ENCODE peak calls at places on chromosomes 11 and 22, in ten cellular contexts. S is germinal center, W is activated T-cell treated with anti-CD3 and anti-CD28 coated beads for 24 hours, P is HS-27A, O is NCI-H345, U is AG04450, A is astrocyte of the spinal cord, T is ELR, N is stomach, Z is lower leg skin. Q is an unnamed sample.

GRCh38 chr22:26004477-26004876 is 164.8 kb upstream of the SEZ6L start:
- DNase-seq in O (no peak), Z (no peak), S (no peak), A (no peak), W (no peak), P (no peak), T (no peak), N (no peak), U (no peak), Q (no peak)

GRCh38 chr11:2569321-2569721 is 124.5 kb downstream of the KCNQ1 start:
- DNase-seq in S (no peak), A (no peak), N (no peak), Z (no peak), T (no peak), W (no peak), U (no peak), P (no peak), O (no peak), Q (no peak)

GRCh38 chr11:64044730-64045386 is 9.1 kb downstream of the FLRT1 start:
- DNase-seq in T (no peak), P (no peak), A (no peak), Z (no peak), S (no peak), O (peak), W (no peak), U (no peak), N (no peak), Q (no peak)

GRCh38 chr22:41596776-41597634 is 7.4 kb upstream of the PMM1 start:
- DNase-seq in A (peak), S (peak), T (peak), P (no peak), Z (peak), W (no peak), O (peak), U (no peak), N (peak), Q (peak)

GRCh38 chr11:94525933-94526332 is 13.7 kb downstream of the C11orf97 start:
- DNase-seq in O (no peak), T (peak), U (no peak), W (no peak), A (peak), P (no peak), N (peak), Z (peak), S (no peak), Q (peak)

GRCh38 chr22:47627561-47628253 is 865.3 kb downstream of the TBC1D22A start:
- DNase-seq in N (no peak), U (no peak), O (no peak), W (no peak), T (no peak), S (no peak), Z (peak), A (no peak), P (no peak), Q (no peak)

GRCh38 chr11:28566643-28567042 is 458.5 kb downstream of the METTL15 start:
- DNase-seq in U (peak), Z (peak), N (peak), W (no peak), S (no peak), T (peak), P (peak), O (no peak), A (peak), Q (no peak)

GRCh38 chr11:107859459-107860239 is 1.1 kb upstream of the SLC35F2 start:
- DNase-seq in A (no peak), Z (peak), T (peak), N (peak), U (no peak), P (no peak), S (peak), O (peak), W (peak), Q (no peak)

GRCh38 chr22:35467788-35468187 is 67.8 kb downstream of the MCM5 start:
- DNase-seq in A (peak), U (no peak), W (no peak), P (no peak), O (no peak), N (peak), T (peak), Z (peak), S (no peak), Q (no peak)

GRCh38 chr22:39520874-39521857 is 804 bp downstream of the ATF4 start:
- DNase-seq in W (peak), S (peak), N (peak), A (peak), U (no peak), Z (peak), T (peak), P (no peak), O (peak), Q (peak)

GRCh38 chr11:8098361-8098760 is 17.4 kb downstream of the TUB start:
- DNase-seq in S (no peak), Z (peak), O (no peak), P (peak), W (no peak), T (peak), A (no peak), U (peak), N (peak), Q (no peak)

GRCh38 chr11:87966744-87967143 is 208.5 kb downstream of the RAB38 start:
- DNase-seq in A (no peak), S (no peak), O (no peak), N (no peak), W (no peak), P (no peak), Z (no peak), U (no peak), T (no peak), Q (no peak)

GRCh38 chr11:45921561-45922424 is 663 bp upstream of the LARGE2 start:
- DNase-seq in Z (no peak), W (no peak), A (no peak), U (no peak), T (no peak), P (no peak), N (peak), O (peak), S (no peak), Q (no peak)

GRCh38 chr11:25535462-25535861 is 796.5 kb upstream of the ANO3 start:
- DNase-seq in A (no peak), N (no peak), P (no peak), Z (peak), W (no peak), O (no peak), U (no peak), T (peak), S (no peak), Q (no peak)

GRCh38 chr11:30585067-30585891 is 874 bp downstream of the MPPED2 start:
- DNase-seq in P (no peak), S (peak), U (no peak), T (no peak), Z (no peak), N (peak), A (no peak), O (no peak), W (no peak), Q (no peak)

GRCh38 chr22:26318975-26319374 is 110.1 kb upstream of the ASPHD2 start:
- DNase-seq in P (peak), N (no peak), O (no peak), A (no peak), W (no peak), U (no peak), T (peak), Z (no peak), S (no peak), Q (no peak)

GRCh38 chr11:120867531-120867930 is 156.4 kb upstream of the TBCEL start:
- DNase-seq in W (no peak), Z (no peak), U (no peak), P (no peak), N (no peak), A (no peak), T (no peak), O (peak), S (no peak), Q (no peak)